ENCODE peak calls at places on chromosomes 5 and 9, in five cellular contexts. One of them, this sample, is unnamed.

GRCh38 chr9:92253656-92254055 is 39.8 kb downstream of the IARS1 start:
- DNase-seq in stimulated activated CD8-positive, alpha-beta memory T cell treated with anti-CD3 and anti-CD28 coated beads, Interleukin-4, amount 100 ng/mL, for 24 hours: no peak
- DNase-seq in CD4-positive, alpha-beta memory T cell: no peak
- DNase-seq in cerebellar cortex: no peak
- DNase-seq in Ammon's horn: no peak
- DNase-seq in this sample: no peak

GRCh38 chr9:134899818-134900325 is 17.8 kb downstream of the FCN1 start:
- DNase-seq in cerebellar cortex: no peak
- DNase-seq in stimulated activated CD8-positive, alpha-beta memory T cell treated with anti-CD3 and anti-CD28 coated beads, Interleukin-4, amount 100 ng/mL, for 24 hours: no peak
- DNase-seq in CD4-positive, alpha-beta memory T cell: no peak
- DNase-seq in Ammon's horn: no peak
- DNase-seq in this sample: no peak

GRCh38 chr5:165321912-165322311 is 1816.5 kb downstream of the MAT2B start:
- DNase-seq in Ammon's horn: no peak
- DNase-seq in CD4-positive, alpha-beta memory T cell: no peak
- DNase-seq in stimulated activated CD8-positive, alpha-beta memory T cell treated with anti-CD3 and anti-CD28 coated beads, Interleukin-4, amount 100 ng/mL, for 24 hours: no peak
- DNase-seq in cerebellar cortex: no peak
- DNase-seq in this sample: no peak

GRCh38 chr5:133796186-133796585 is 172.2 kb downstream of the C5orf15 start:
- DNase-seq in stimulated activated CD8-positive, alpha-beta memory T cell treated with anti-CD3 and anti-CD28 coated beads, Interleukin-4, amount 100 ng/mL, for 24 hours: no peak
- DNase-seq in cerebellar cortex: peak; percentile 76
- DNase-seq in Ammon's horn: no peak
- DNase-seq in CD4-positive, alpha-beta memory T cell: no peak
- DNase-seq in this sample: no peak

GRCh38 chr5:79109527-79110492 is 1.8 kb upstream of the BHMT start:
- DNase-seq in cerebellar cortex: no peak
- DNase-seq in stimulated activated CD8-positive, alpha-beta memory T cell treated with anti-CD3 and anti-CD28 coated beads, Interleukin-4, amount 100 ng/mL, for 24 hours: peak; percentile 24
- DNase-seq in Ammon's horn: no peak
- DNase-seq in CD4-positive, alpha-beta memory T cell: peak; percentile 23
- DNase-seq in this sample: no peak

GRCh38 chr9:110115868-110116542 is 92.0 kb downstream of the C9orf152 start:
- DNase-seq in Ammon's horn: no peak
- DNase-seq in cerebellar cortex: no peak
- DNase-seq in stimulated activated CD8-positive, alpha-beta memory T cell treated with anti-CD3 and anti-CD28 coated beads, Interleukin-4, amount 100 ng/mL, for 24 hours: no peak
- DNase-seq in CD4-positive, alpha-beta memory T cell: no peak
- DNase-seq in this sample: no peak

GRCh38 chr5:65928341-65928752 is 2.0 kb downstream of the ERBIN start:
- DNase-seq in CD4-positive, alpha-beta memory T cell: no peak
- DNase-seq in stimulated activated CD8-positive, alpha-beta memory T cell treated with anti-CD3 and anti-CD28 coated beads, Interleukin-4, amount 100 ng/mL, for 24 hours: no peak
- DNase-seq in Ammon's horn: no peak
- DNase-seq in cerebellar cortex: no peak
- DNase-seq in this sample: no peak

GRCh38 chr5:37494756-37495155 is 115.6 kb downstream of the WDR70 start:
- DNase-seq in CD4-positive, alpha-beta memory T cell: no peak
- DNase-seq in Ammon's horn: no peak
- DNase-seq in cerebellar cortex: no peak
- DNase-seq in stimulated activated CD8-positive, alpha-beta memory T cell treated with anti-CD3 and anti-CD28 coated beads, Interleukin-4, amount 100 ng/mL, for 24 hours: no peak
- DNase-seq in this sample: no peak

GRCh38 chr9:135525241-135526088 is 4.2 kb downstream of the LCN1 start:
- DNase-seq in stimulated activated CD8-positive, alpha-beta memory T cell treated with anti-CD3 and anti-CD28 coated beads, Interleukin-4, amount 100 ng/mL, for 24 hours: no peak
- DNase-seq in CD4-positive, alpha-beta memory T cell: no peak
- DNase-seq in cerebellar cortex: no peak
- DNase-seq in Ammon's horn: no peak
- DNase-seq in this sample: no peak

GRCh38 chr5:107381189-107381856 is 289.4 kb downstream of the EFNA5 start:
- DNase-seq in CD4-positive, alpha-beta memory T cell: no peak
- DNase-seq in stimulated activated CD8-positive, alpha-beta memory T cell treated with anti-CD3 and anti-CD28 coated beads, Interleukin-4, amount 100 ng/mL, for 24 hours: no peak
- DNase-seq in cerebellar cortex: peak; percentile 68
- DNase-seq in Ammon's horn: peak; percentile 43
- DNase-seq in this sample: no peak

GRCh38 chr5:129155876-129156275 is 61.3 kb downstream of the ISOC1 start:
- DNase-seq in stimulated activated CD8-positive, alpha-beta memory T cell treated with anti-CD3 and anti-CD28 coated beads, Interleukin-4, amount 100 ng/mL, for 24 hours: no peak
- DNase-seq in CD4-positive, alpha-beta memory T cell: no peak
- DNase-seq in Ammon's horn: no peak
- DNase-seq in cerebellar cortex: no peak
- DNase-seq in this sample: no peak

GRCh38 chr5:114362197-114362976 is 517 bp downstream of the KCNN2 start:
- DNase-seq in stimulated activated CD8-positive, alpha-beta memory T cell treated with anti-CD3 and anti-CD28 coated beads, Interleukin-4, amount 100 ng/mL, for 24 hours: no peak
- DNase-seq in cerebellar cortex: no peak
- DNase-seq in CD4-positive, alpha-beta memory T cell: no peak
- DNase-seq in Ammon's horn: no peak
- DNase-seq in this sample: no peak